ENCODE peak calls at places on chromosomes 4 and X, in nine cellular contexts. K, B, S, Q, E, Z, N, G and A are unnamed samples.

GRCh38 chrX:150038356-150038755 is 100.1 kb upstream of the EOLA2 start:
- DNase-seq in E (no peak), S (no peak), B (no peak), Z (no peak), N (no peak), G (no peak), Q (no peak), K (no peak), A (no peak)

GRCh38 chr4:98873059-98873458 is 55.9 kb downstream of the EIF4E start:
- DNase-seq in Z (no peak), Q (no peak), S (no peak), E (no peak), B (peak; percentile 70), G (no peak), N (no peak), K (no peak), A (no peak)

GRCh38 chr4:8723222-8723980 is 130.8 kb downstream of the CPZ start:
- DNase-seq in Q (no peak), E (peak; percentile 19), K (no peak), G (no peak), Z (no peak), N (peak; percentile 44), B (no peak), S (no peak), A (no peak)

GRCh38 chr4:72505314-72505744 is 63.7 kb downstream of the ADAMTS3 start:
- DNase-seq in S (no peak), K (no peak), B (peak; percentile 83), N (no peak), Q (peak; percentile 31), G (peak; percentile 6), E (no peak), Z (no peak), A (no peak)

GRCh38 chr4:65943076-65943475 is 272.8 kb upstream of the EPHA5 start:
- DNase-seq in B (peak; percentile 81), G (no peak), Z (no peak), K (no peak), E (no peak), Q (no peak), S (no peak), N (no peak), A (no peak)

GRCh38 chrX:47644557-47645091 is 5.7 kb downstream of the ELK1 start:
- DNase-seq in S (no peak), N (no peak), Z (no peak), K (no peak), E (no peak), B (peak; percentile 60), Q (no peak), G (peak; percentile 18), A (no peak)

GRCh38 chrX:28960063-28960462 is 372.8 kb downstream of the IL1RAPL1 start:
- DNase-seq in B (no peak), K (no peak), G (no peak), Q (no peak), Z (no peak), N (no peak), E (no peak), S (no peak), A (no peak)

GRCh38 chr4:117771647-117772337 is 262.5 kb upstream of the NDST3 start:
- DNase-seq in Z (no peak), E (no peak), Q (no peak), G (no peak), B (no peak), S (no peak), N (no peak), K (no peak), A (no peak)

DNA sequence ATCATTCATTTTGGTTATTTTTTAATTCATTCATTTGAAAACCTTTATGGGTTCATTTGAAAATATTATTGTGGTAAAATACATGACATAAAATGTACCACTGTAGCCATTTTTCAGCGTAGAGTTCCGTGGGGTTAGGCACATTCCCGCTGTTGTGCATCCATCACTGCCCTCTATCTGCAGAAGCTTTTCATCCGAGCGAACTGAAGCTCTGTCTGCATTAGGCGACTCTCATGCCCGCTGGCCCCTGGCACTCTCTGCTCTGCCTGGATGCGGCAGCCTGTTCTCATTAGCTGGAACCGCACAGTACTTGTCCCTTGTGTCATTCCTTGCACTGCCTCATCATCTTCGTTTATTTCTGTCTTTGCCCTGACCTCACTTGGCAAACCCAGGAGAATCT is 17.5 kb downstream of the CFAP99 start:
- DNase-seq in E (no peak), G (no peak), Q (no peak), N (no peak), K (no peak), B (no peak), S (no peak), Z (no peak), A (no peak)
- TF ChIP-seq CTCF in E (no peak), G (no peak), Q (no peak), N (peak; percentile 27), K (peak; percentile 13), B (no peak), S (no peak), Z (no peak), A (no peak)

GRCh38 chr4:58711039-58711438 is 1600.9 kb upstream of the IGFBP7 start:
- DNase-seq in K (no peak), B (no peak), Q (no peak), G (no peak), S (no peak), E (no peak), N (no peak), Z (no peak), A (no peak)
- TF ChIP-seq CTCF in K (no peak), B (no peak), Q (no peak), G (no peak), S (no peak), E (no peak), N (no peak), Z (no peak), A (no peak)

GRCh38 chr4:169068423-169068822 is 58.4 kb upstream of the CBR4 start:
- DNase-seq in K (no peak), E (no peak), B (no peak), Q (no peak), Z (no peak), S (no peak), N (no peak), G (no peak), A (no peak)
- TF ChIP-seq CTCF in K (no peak), E (no peak), B (no peak), Q (peak; percentile 8), Z (no peak), S (no peak), N (no peak), G (no peak), A (no peak)

GRCh38 chr4:37737456-37737855 is 51.3 kb upstream of the RELL1 start:
- DNase-seq in B (peak; percentile 59), G (no peak), K (no peak), Q (no peak), Z (no peak), S (no peak), E (no peak), N (no peak), A (no peak)

GRCh38 chr4:37741564-37741963 is 55.4 kb upstream of the RELL1 start:
- DNase-seq in N (no peak), B (no peak), E (no peak), K (no peak), G (no peak), S (no peak), Z (no peak), Q (no peak), A (no peak)

GRCh38 chr4:37745946-37746345 is 59.8 kb upstream of the RELL1 start:
- DNase-seq in E (no peak), Z (no peak), B (peak; percentile 17), N (no peak), K (no peak), Q (no peak), G (no peak), S (no peak), A (no peak)

GRCh38 chr4:37742149-37742548 is 56.0 kb upstream of the RELL1 start:
- DNase-seq in N (no peak), Z (no peak), K (no peak), S (no peak), E (no peak), B (no peak), G (no peak), Q (no peak), A (no peak)
- TF ChIP-seq CTCF in N (no peak), Z (no peak), K (no peak), S (no peak), E (peak; percentile 15), B (no peak), G (peak; percentile 48), Q (no peak), A (no peak)

GRCh38 chrX:56788717-56789122 is 59.7 kb downstream of the NBDY start:
- DNase-seq in B (peak; percentile 57), Z (peak; percentile 74), N (peak; percentile 86), S (no peak), G (no peak), Q (peak; percentile 38), K (peak; percentile 40), E (peak; percentile 20), A (no peak)
- TF ChIP-seq CTCF in B (no peak), Z (no peak), N (no peak), S (peak; percentile 9), G (no peak), Q (no peak), K (no peak), E (no peak), A (no peak)

GRCh38 chrX:124226129-124226528 is 106.3 kb upstream of the TEX13D start:
- DNase-seq in N (no peak), Z (no peak), E (no peak), K (no peak), S (no peak), B (no peak), Q (no peak), G (no peak), A (no peak)

GRCh38 chrX:124229374-124229773 is 103.1 kb upstream of the TEX13D start:
- DNase-seq in K (no peak), G (no peak), B (no peak), Q (no peak), E (no peak), N (no peak), S (no peak), Z (no peak), A (no peak)

GRCh38 chrX:124217289-124218251 is 114.9 kb upstream of the TEX13D start:
- DNase-seq in S (no peak), N (no peak), B (peak; percentile 0), K (peak; percentile 8), G (peak; percentile 63), Z (peak; percentile 58), Q (no peak), E (peak; percentile 36), A (peak; percentile 18)

GRCh38 chrX:124228849-124229248 is 103.6 kb upstream of the TEX13D start:
- DNase-seq in Q (no peak), N (no peak), S (no peak), B (no peak), G (no peak), Z (no peak), K (no peak), E (no peak), A (no peak)

DNA sequence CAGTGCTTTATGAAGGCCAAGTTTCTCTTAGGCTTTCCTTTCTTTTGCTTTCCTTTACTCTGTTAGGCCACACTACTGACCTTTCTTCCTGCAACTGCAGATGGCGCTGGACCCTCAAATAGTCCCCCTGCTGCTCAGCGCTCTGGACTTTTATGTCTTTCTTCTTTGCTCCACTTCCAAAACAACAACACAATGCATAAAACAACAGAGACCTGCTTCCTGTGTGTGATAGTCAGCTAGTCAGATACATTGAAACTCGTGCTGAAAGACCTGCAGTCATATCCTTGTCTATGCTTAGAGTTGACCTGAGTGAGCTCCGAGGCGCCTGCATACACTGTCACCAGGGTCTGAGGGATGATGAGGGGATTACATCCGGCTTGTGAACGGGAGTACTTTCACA is 108.9 kb upstream of the TEX13D start:
- DNase-seq in Z (no peak), G (peak; percentile 49), Q (no peak), S (no peak), B (no peak), N (no peak), E (no peak), K (no peak), A (no peak)
- TF ChIP-seq CTCF in Z (no peak), G (no peak), Q (no peak), S (no peak), B (no peak), N (no peak), E (no peak), K (no peak), A (no peak)

GRCh38 chr4:80592950-80593349 is 257.4 kb downstream of the CFAP299 start:
- DNase-seq in G (no peak), K (no peak), N (no peak), B (no peak), Q (no peak), Z (no peak), E (no peak), S (no peak), A (no peak)
- TF ChIP-seq CTCF in G (peak; percentile 12), K (no peak), N (no peak), B (no peak), Q (no peak), Z (no peak), E (no peak), S (no peak), A (no peak)